ENCODE peak calls at places on chromosomes 7 and 10, in eight cellular contexts. V is NT2/D1; L is PC-3; O is heart left ventricle; X is transverse colon; E is CD4-positive, alpha-beta T cell; R is bronchial epithelial cell; S is psoas muscle. F is an unnamed sample.

GRCh38 chr10:12129222-12130111 is at the start of gene SEC61A2:
- DNase-seq in V (peak; percentile 63), L (peak; percentile 86), O (peak; percentile 96), X (peak; percentile 98), E (peak; percentile 98), R (peak; percentile 68), S (peak; percentile 96), F (peak; percentile 61)

GRCh38 chr7:138338361-138338760 is 121.7 kb upstream of the TRIM24 start:
- DNase-seq in V (no peak), L (peak; percentile 61), O (peak; percentile 74), X (no peak), E (no peak), R (no peak), S (peak; percentile 56), F (no peak)

GRCh38 chr7:108016841-108017775 is 14.1 kb upstream of the LAMB1 start:
- DNase-seq in V (no peak), L (peak; percentile 75), O (no peak), X (no peak), E (no peak), R (peak; percentile 96), S (no peak), F (no peak)

GRCh38 chr10:112984756-112985155 is 34.7 kb downstream of the TCF7L2 start:
- DNase-seq in V (no peak), L (no peak), O (no peak), X (no peak), E (no peak), R (no peak), S (no peak), F (no peak)

GRCh38 chr10:26081459-26081858 is 135.1 kb upstream of the GAD2 start:
- DNase-seq in V (no peak), L (no peak), O (no peak), X (no peak), E (no peak), R (no peak), S (no peak), F (no peak)

GRCh38 chr10:33005322-33006282 is 47.6 kb upstream of the ITGB1 start:
- DNase-seq in V (peak; percentile 63), L (peak; percentile 100), O (peak; percentile 90), X (peak; percentile 82), E (no peak), R (peak; percentile 98), S (peak; percentile 86), F (peak; percentile 37)

GRCh38 chr7:90655566-90655965 is 59.4 kb downstream of the CDK14 start:
- DNase-seq in V (no peak), L (peak; percentile 82), O (no peak), X (no peak), E (no peak), R (peak; percentile 87), S (no peak), F (no peak)

GRCh38 chr10:118047363-118047719 is 600 bp upstream of the RAB11FIP2 start:
- DNase-seq in V (no peak), L (no peak), O (no peak), X (no peak), E (no peak), R (no peak), S (peak; percentile 10), F (no peak)

GRCh38 chr7:130491841-130492518 is at the start of gene MEST:
- DNase-seq in V (no peak), L (no peak), O (no peak), X (no peak), E (no peak), R (no peak), S (no peak), F (no peak)

GRCh38 chr10:119871881-119872609 is 598 bp downstream of the MCMBP start:
- DNase-seq in V (no peak), L (peak; percentile 41), O (peak; percentile 59), X (peak; percentile 70), E (peak; percentile 42), R (peak; percentile 32), S (peak; percentile 50), F (no peak)

GRCh38 chr10:81600185-81600584 is 274.8 kb upstream of the NRG3 start:
- DNase-seq in V (no peak), L (peak; percentile 55), O (no peak), X (no peak), E (no peak), R (peak; percentile 91), S (no peak), F (no peak)

GRCh38 chr10:79435271-79436065 is 10.0 kb downstream of the ZCCHC24 start:
- DNase-seq in V (no peak), L (peak; percentile 95), O (peak; percentile 75), X (no peak), E (no peak), R (no peak), S (peak; percentile 60), F (no peak)

GRCh38 chr7:97735075-97735474 is 3.2 kb downstream of the TAC1 start:
- DNase-seq in V (no peak), L (no peak), O (no peak), X (no peak), E (no peak), R (no peak), S (no peak), F (no peak)

GRCh38 chr7:155356323-155357105 is 58.8 kb downstream of the INSIG1 start:
- DNase-seq in V (no peak), L (peak; percentile 61), O (no peak), X (no peak), E (no peak), R (peak; percentile 20), S (no peak), F (no peak)

GRCh38 chr10:86497621-86498020 is 24.0 kb downstream of the WAPL start:
- DNase-seq in V (no peak), L (no peak), O (no peak), X (no peak), E (no peak), R (no peak), S (no peak), F (no peak)

GRCh38 chr7:81231203-81231922 is 312.5 kb upstream of the SEMA3C start:
- DNase-seq in V (no peak), L (no peak), O (no peak), X (no peak), E (no peak), R (no peak), S (no peak), F (no peak)

GRCh38 chr10:98340261-98340675 is 72.3 kb upstream of the LOXL4 start:
- DNase-seq in V (no peak), L (peak; percentile 20), O (no peak), X (no peak), E (no peak), R (peak; percentile 45), S (no peak), F (no peak)

GRCh38 chr10:45809829-45810228 is 37.5 kb downstream of the AGAP4 start:
- DNase-seq in V (no peak), L (peak; percentile 31), O (no peak), X (no peak), E (no peak), R (no peak), S (no peak), F (no peak)

GRCh38 chr7:98321301-98321700 is 39.8 kb downstream of the BRI3 start:
- DNase-seq in V (no peak), L (no peak), O (no peak), X (no peak), E (no peak), R (no peak), S (no peak), F (no peak)

GRCh38 chr7:73521636-73522080 is 435 bp downstream of the BAZ1B start:
- DNase-seq in V (no peak), L (peak; percentile 40), O (no peak), X (no peak), E (no peak), R (peak; percentile 7), S (peak; percentile 74), F (no peak)

DNA sequence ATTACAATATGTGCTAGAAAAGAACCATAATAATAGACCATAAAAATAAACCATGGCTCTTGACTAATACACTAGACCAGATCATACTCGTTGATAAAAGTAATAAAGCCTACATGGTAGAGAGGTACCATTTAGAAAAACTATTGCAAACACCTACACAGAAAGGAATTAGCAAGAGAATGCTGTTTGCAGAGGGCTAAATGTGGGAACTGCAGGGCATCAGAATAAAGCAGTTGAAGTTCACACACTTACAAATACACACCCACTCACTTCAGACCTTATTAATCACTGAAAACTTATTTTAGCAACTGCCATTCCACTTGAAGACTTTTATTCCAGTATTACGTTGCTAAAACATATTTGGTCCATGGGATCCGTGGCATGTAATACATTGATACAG is 72.0 kb downstream of the CREB5 start:
- DNase-seq in V (no peak), L (no peak), O (no peak), X (no peak), E (no peak), R (no peak), S (no peak), F (no peak)
- H3K27me3 ChIP-seq in V (no peaks in the 10 kb centered on the region), L (peaks cover 4% of the 10 kb centered on the region), O (no peaks in the 10 kb centered on the region), X (no peaks in the 10 kb centered on the region), E (no peaks in the 10 kb centered on the region), R (no peaks in the 10 kb centered on the region), S (no peaks in the 10 kb centered on the region), F (no peaks in the 10 kb centered on the region)

GRCh38 chr10:71127019-71127534 is 85.3 kb upstream of the UNC5B start:
- DNase-seq in V (no peak), L (no peak), O (no peak), X (no peak), E (no peak), R (no peak), S (no peak), F (no peak)
- H3K27me3 ChIP-seq in V (no peaks in the 10 kb centered on the region), L (peaks cover 15% of the 10 kb centered on the region), O (peaks cover 8% of the 10 kb centered on the region), X (peaks cover 12% of the 10 kb centered on the region), E (peaks cover 8% of the 10 kb centered on the region), R (peaks cover 10% of the 10 kb centered on the region), S (no peaks in the 10 kb centered on the region), F (no peaks in the 10 kb centered on the region)

GRCh38 chr10:133215586-133215985 is 14.4 kb upstream of the UTF1 start:
- DNase-seq in V (no peak), L (no peak), O (peak; percentile 20), X (no peak), E (no peak), R (no peak), S (no peak), F (no peak)

GRCh38 chr10:133217800-133218589 is 12.0 kb upstream of the UTF1 start:
- DNase-seq in V (no peak), L (no peak), O (no peak), X (no peak), E (no peak), R (no peak), S (no peak), F (no peak)

GRCh38 chr10:133214468-133215410 is 15.3 kb upstream of the UTF1 start:
- DNase-seq in V (no peak), L (no peak), O (no peak), X (no peak), E (no peak), R (no peak), S (no peak), F (no peak)

GRCh38 chr10:133218891-133219290 is 11.1 kb upstream of the UTF1 start:
- DNase-seq in V (no peak), L (no peak), O (no peak), X (no peak), E (no peak), R (no peak), S (no peak), F (no peak)

GRCh38 chr10:133216776-133217175 is 13.2 kb upstream of the UTF1 start:
- DNase-seq in V (no peak), L (no peak), O (peak; percentile 17), X (no peak), E (no peak), R (no peak), S (no peak), F (no peak)
- H3K27me3 ChIP-seq in V (peaks cover 7% of the 10 kb centered on the region), L (peaks cover 8% of the 10 kb centered on the region), O (peaks cover 29% of the 10 kb centered on the region), X (peaks cover 17% of the 10 kb centered on the region), E (no peaks in the 10 kb centered on the region), R (no peaks in the 10 kb centered on the region), S (peaks cover 45% of the 10 kb centered on the region), F (no peaks in the 10 kb centered on the region)

GRCh38 chr10:129896231-129897150 is 67.6 kb downstream of the EBF3 start:
- DNase-seq in V (no peak), L (no peak), O (no peak), X (no peak), E (no peak), R (no peak), S (no peak), F (no peak)
- H3K27me3 ChIP-seq in V (no peaks in the 10 kb centered on the region), L (peaks cover 56% of the 10 kb centered on the region), O (no peaks in the 10 kb centered on the region), X (peaks cover 47% of the 10 kb centered on the region), E (peaks cover 15% of the 10 kb centered on the region), R (no peaks in the 10 kb centered on the region), S (no peaks in the 10 kb centered on the region), F (no peaks in the 10 kb centered on the region)

F was measured in iPS DF 6.9.